ENCODE peak calls at places on chromosomes 11 and 22, in five cellular contexts. E is SK-N-SH, C is HFFc6, P is tibial nerve, L is fibroblast of mammary gland. W is an unnamed sample.

GRCh38 chr11:2293396-2294339 is 8.1 kb downstream of the C11orf21 start:
- DNase-seq in E (no peak), C (no peak), P (no peak), L (no peak), W (no peak)

GRCh38 chr11:114673661-114674060 is 4.7 kb upstream of the NXPE2 start:
- DNase-seq in L (no peak), E (no peak), C (no peak), P (no peak), W (no peak)

GRCh38 chr22:23409976-23410375 is 170.1 kb downstream of the IGLL1 start:
- DNase-seq in P (no peak), L (no peak), C (no peak), E (no peak), W (no peak)

GRCh38 chr22:46212195-46212594 is 37.9 kb downstream of the CDPF1 start:
- DNase-seq in C (no peak), L (no peak), E (no peak), P (no peak), W (no peak)

GRCh38 chr22:46636221-46637002 is 16.2 kb downstream of the GRAMD4 start:
- DNase-seq in L (no peak), E (no peak), P (no peak), C (no peak), W (no peak)

GRCh38 chr11:12205330-12205729 is 94.9 kb downstream of the MICAL2 start:
- DNase-seq in P (no peak), L (peak), C (peak), E (no peak), W (no peak)

GRCh38 chr11:125085301-125086081 is 22.4 kb downstream of the SLC37A2 start:
- DNase-seq in P (no peak), C (no peak), L (no peak), E (peak), W (no peak)

GRCh38 chr11:125724125-125724524 is 22.0 kb upstream of the PATE1 start:
- DNase-seq in E (no peak), C (peak), P (no peak), L (peak), W (no peak)

GRCh38 chr11:23573430-23573829 is 713.2 kb upstream of the CCDC179 start:
- DNase-seq in L (no peak), P (no peak), C (no peak), E (no peak), W (no peak)

GRCh38 chr11:61775606-61776554 is 16.5 kb downstream of the TMEM258 start:
- DNase-seq in E (peak), C (no peak), L (no peak), P (no peak), W (no peak)

GRCh38 chr11:79160786-79161403 is 279.9 kb downstream of the TENM4 start:
- DNase-seq in E (no peak), P (no peak), L (peak), C (no peak), W (no peak)

GRCh38 chr11:9091044-9091936 is at the start of gene SCUBE2:
- DNase-seq in P (no peak), L (no peak), C (no peak), E (peak), W (no peak)

GRCh38 chr11:45997599-45997998 is 75.1 kb downstream of the LARGE2 start:
- DNase-seq in P (no peak), L (no peak), E (no peak), C (no peak), W (no peak)

GRCh38 chr22:38318792-38319773 is 1.9 kb upstream of the CSNK1E start:
- DNase-seq in C (no peak), L (no peak), P (no peak), E (no peak), W (no peak)

GRCh38 chr11:68372625-68373024 is 60.2 kb downstream of the LRP5 start:
- DNase-seq in P (no peak), C (no peak), L (no peak), E (no peak), W (no peak)

GRCh38 chr22:48868554-48868953 is 959.1 kb downstream of the BRD1 start:
- DNase-seq in E (no peak), C (no peak), L (no peak), P (no peak), W (no peak)

GRCh38 chr11:48058064-48058463 is 77.7 kb downstream of the PTPRJ start:
- DNase-seq in C (no peak), L (no peak), E (no peak), P (no peak), W (no peak)

GRCh38 chr11:8087756-8088155 is 6.7 kb downstream of the TUB start:
- DNase-seq in E (no peak), C (no peak), P (no peak), L (no peak), W (no peak)

GRCh38 chr11:126702987-126703386 is 297.6 kb downstream of the KIRREL3 start:
- DNase-seq in L (no peak), P (no peak), C (no peak), E (peak), W (no peak)

GRCh38 chr11:32200448-32200847 is 109.6 kb downstream of the RCN1 start:
- DNase-seq in C (no peak), L (no peak), P (no peak), E (no peak), W (no peak)

GRCh38 chr22:43829448-43829821 is 17.3 kb upstream of the EFCAB6 start:
- DNase-seq in P (no peak), E (peak), L (no peak), C (no peak), W (no peak)

GRCh38 chr11:76603202-76603601 is 67.3 kb downstream of the LRRC32 start:
- DNase-seq in C (no peak), P (no peak), E (peak), L (no peak), W (no peak)

GRCh38 chr11:30936476-30936875 is 350.3 kb upstream of the MPPED2 start:
- DNase-seq in P (no peak), L (no peak), E (no peak), C (no peak), W (no peak)

GRCh38 chr11:59918987-59919589 is 19.1 kb upstream of the OOSP1 start:
- DNase-seq in P (no peak), C (peak), E (peak), L (peak), W (no peak)

DNA sequence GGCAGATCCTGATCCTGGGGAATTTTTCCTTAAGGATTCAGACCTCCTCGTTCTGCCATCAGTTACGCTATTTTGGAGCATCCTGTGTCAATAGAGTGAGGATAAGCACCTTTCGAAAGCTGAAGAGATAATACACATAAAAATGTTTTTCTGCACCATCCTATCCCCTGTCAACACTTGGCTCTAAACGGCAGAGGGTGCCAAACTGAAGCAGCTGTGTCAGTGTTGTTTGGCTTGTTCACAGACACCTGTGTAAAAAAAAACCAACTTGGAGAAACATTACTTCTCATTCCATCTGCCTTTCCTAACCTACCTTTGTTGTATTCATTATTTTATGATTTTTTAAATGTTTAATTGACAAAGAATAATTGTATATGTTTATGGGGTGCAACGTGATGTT is 417.0 kb upstream of the DDI1 start:
- DNase-seq in P (no peak), C (peak), E (no peak), L (peak), W (no peak)
- TF ChIP-seq CTCF in P (no peak), C (peak), E (peak), L (peak), W (no peak)

DNA sequence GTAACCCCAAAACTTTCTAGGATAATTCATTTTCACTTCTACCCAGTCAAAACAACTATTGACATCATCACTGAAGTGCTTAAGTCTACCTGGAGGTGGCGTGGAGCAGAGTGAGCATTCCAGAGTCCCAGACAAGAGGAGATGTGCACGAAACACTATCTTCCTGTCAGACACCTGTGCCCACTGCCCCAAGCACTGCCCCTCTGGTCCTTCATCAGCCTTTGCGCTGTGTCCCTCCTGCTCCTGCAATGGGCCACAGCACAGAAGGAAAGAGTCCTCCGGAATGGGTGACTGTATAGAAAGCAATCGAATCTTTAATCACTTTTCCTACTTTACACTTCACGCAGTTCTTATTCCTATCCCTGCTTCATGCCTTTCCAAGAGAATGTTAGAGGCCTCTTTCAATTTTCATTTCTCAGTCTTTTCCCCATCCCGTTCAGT is 512 bp upstream of the GRIA4 start:
- DNase-seq in E (peak), C (no peak), P (no peak), L (peak), W (no peak)
- TF ChIP-seq CTCF in E (peak), C (peak), P (no peak), L (peak), W (no peak)

GRCh38 chr11:134050541-134051383 is 18.1 kb upstream of the JAM3 start:
- DNase-seq in E (peak), C (peak), L (peak), P (peak), W (peak)

GRCh38 chr11:134048028-134048427 is 20.8 kb upstream of the JAM3 start:
- DNase-seq in L (no peak), C (no peak), P (no peak), E (no peak), W (no peak)

GRCh38 chr11:134046681-134047449 is 22.0 kb upstream of the JAM3 start:
- DNase-seq in P (no peak), E (no peak), C (no peak), L (no peak), W (no peak)

GRCh38 chr11:134047586-134047999 is 21.3 kb upstream of the JAM3 start:
- DNase-seq in L (peak), P (peak), C (peak), E (no peak), W (no peak)

DNA sequence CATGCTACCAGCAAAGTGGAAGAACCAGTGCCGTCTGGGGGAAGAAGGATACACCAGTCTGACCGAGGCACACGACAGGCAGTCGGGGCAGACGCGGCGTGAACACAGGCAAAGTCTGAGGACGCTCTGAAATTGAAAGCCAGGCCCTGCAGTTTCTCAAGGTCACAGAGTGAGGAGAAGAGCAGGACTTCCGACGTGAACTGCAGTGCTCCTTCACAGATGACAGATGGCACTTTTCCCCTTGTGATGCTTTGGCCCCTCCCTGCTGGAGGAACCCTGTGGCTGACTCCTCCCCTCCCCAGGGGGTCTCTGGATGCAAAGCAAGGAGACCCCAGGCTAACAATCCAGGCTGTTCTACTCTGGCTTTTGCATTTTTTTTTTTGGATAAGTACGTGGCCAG is 19.6 kb upstream of the JAM3 start:
- DNase-seq in L (no peak), E (no peak), C (no peak), P (no peak), W (no peak)
- TF ChIP-seq CTCF in L (no peak), E (no peak), C (no peak), P (no peak), W (no peak)

DNA sequence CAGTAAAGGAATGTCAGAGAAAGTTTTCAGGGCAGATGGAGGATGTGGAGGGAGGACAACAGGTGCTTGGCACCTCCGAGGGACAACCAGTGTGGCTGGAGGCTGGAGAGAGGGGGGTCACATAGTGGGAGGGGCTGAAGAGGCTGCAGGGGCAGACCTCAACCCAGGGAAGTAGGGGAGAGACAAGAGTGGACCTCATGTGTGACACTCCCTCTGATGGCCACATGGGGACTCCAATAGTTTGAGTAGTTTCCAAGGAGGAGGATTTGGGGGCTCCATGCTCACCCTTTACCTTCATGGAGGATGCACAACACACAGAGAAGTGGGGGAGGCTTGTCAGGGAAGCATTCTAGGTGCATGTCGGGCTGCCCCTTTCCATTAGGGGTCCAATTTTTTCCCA is 35.1 kb upstream of the ASPHD2 start:
- DNase-seq in P (no peak), E (no peak), L (no peak), C (no peak), W (no peak)
- TF ChIP-seq CTCF in P (no peak), E (peak), L (peak), C (peak), W (no peak)

GRCh38 chr11:44938066-44938691 is 12.5 kb downstream of the TP53I11 start:
- DNase-seq in L (no peak), P (no peak), C (no peak), E (no peak), W (no peak)

GRCh38 chr11:44941286-44942021 is 9.2 kb downstream of the TP53I11 start:
- DNase-seq in E (no peak), C (no peak), L (no peak), P (no peak), W (no peak)

GRCh38 chr11:44940424-44940823 is 10.3 kb downstream of the TP53I11 start:
- DNase-seq in E (no peak), P (no peak), L (no peak), C (no peak), W (no peak)

GRCh38 chr11:44940835-44941234 is 9.8 kb downstream of the TP53I11 start:
- DNase-seq in L (no peak), P (no peak), E (no peak), C (no peak), W (no peak)

GRCh38 chr11:44939673-44940072 is 11.0 kb downstream of the TP53I11 start:
- DNase-seq in L (peak), C (no peak), P (no peak), E (no peak), W (peak)
- TF ChIP-seq CTCF in L (peak), C (peak), P (no peak), E (peak), W (no peak)